ENCODE peak calls at places on chromosomes 16 and 17, in six cellular contexts. P, L, Q, J, C and E are unnamed samples. For H3K4me1, the result is how much of the 10 kb centered on the place peaks cover.

GRCh38 chr17:13460646-13461045 is 141.1 kb downstream of the HS3ST3A1 start:
- DNase-seq in P (no peak), L (no peak), Q (no peak), J (peak), C (no peak), E (no peak)

GRCh38 chr16:53159781-53160436 is 105.1 kb downstream of the CHD9 start:
- DNase-seq in P (peak), L (no peak), Q (no peak), J (peak), C (peak), E (no peak)

GRCh38 chr16:3951861-3952332 is 71.4 kb upstream of the CREBBP start:
- DNase-seq in P (no peak), L (no peak), Q (no peak), J (peak), C (no peak), E (no peak)

GRCh38 chr16:10386517-10387377 is 886 bp downstream of the ATF7IP2 start:
- DNase-seq in P (no peak), L (no peak), Q (no peak), J (peak), C (peak), E (no peak)

GRCh38 chr17:34154916-34155730 is 100.0 kb upstream of the CCL2 start:
- DNase-seq in P (peak), L (no peak), Q (no peak), J (no peak), C (no peak), E (no peak)

GRCh38 chr16:88195021-88195581 is 187.7 kb upstream of the ZNF469 start:
- DNase-seq in P (no peak), L (no peak), Q (no peak), J (no peak), C (peak), E (no peak)

GRCh38 chr16:88669986-88670385 is 7.1 kb upstream of the MVD start:
- DNase-seq in P (no peak), L (no peak), Q (no peak), J (no peak), C (no peak), E (no peak)

GRCh38 chr17:48215583-48216139 is 108.1 kb downstream of the SNX11 start:
- DNase-seq in P (peak), L (no peak), Q (no peak), J (peak), C (peak), E (no peak)

GRCh38 chr17:16873654-16874035 is 98.3 kb downstream of the TNFRSF13B start:
- DNase-seq in P (no peak), L (no peak), Q (no peak), J (no peak), C (no peak), E (no peak)

GRCh38 chr17:16870253-16871245 is 101.4 kb downstream of the TNFRSF13B start:
- DNase-seq in P (no peak), L (no peak), Q (no peak), J (no peak), C (no peak), E (no peak)

GRCh38 chr17:16875662-16876061 is 96.3 kb downstream of the TNFRSF13B start:
- DNase-seq in P (no peak), L (no peak), Q (no peak), J (peak), C (no peak), E (no peak)

GRCh38 chr17:16872351-16872751 is 99.6 kb downstream of the TNFRSF13B start:
- DNase-seq in P (no peak), L (no peak), Q (no peak), J (peak), C (no peak), E (no peak)

GRCh38 chr17:16872836-16873653 is 98.9 kb downstream of the TNFRSF13B start:
- DNase-seq in P (peak), L (peak), Q (no peak), J (peak), C (peak), E (peak)
- H3K4me1 ChIP-seq in P (under half), L (under half), Q (under half), J (under half), C (under half), E (under half)

GRCh38 chr16:7332611-7333010 is at the start of gene RBFOX1:
- DNase-seq in P (no peak), L (no peak), Q (no peak), J (no peak), C (no peak), E (no peak)
- H3K27ac ChIP-seq in P (no peak), L (no peak), Q (no peak), J (peak), C (peak), E (peak)

DNA sequence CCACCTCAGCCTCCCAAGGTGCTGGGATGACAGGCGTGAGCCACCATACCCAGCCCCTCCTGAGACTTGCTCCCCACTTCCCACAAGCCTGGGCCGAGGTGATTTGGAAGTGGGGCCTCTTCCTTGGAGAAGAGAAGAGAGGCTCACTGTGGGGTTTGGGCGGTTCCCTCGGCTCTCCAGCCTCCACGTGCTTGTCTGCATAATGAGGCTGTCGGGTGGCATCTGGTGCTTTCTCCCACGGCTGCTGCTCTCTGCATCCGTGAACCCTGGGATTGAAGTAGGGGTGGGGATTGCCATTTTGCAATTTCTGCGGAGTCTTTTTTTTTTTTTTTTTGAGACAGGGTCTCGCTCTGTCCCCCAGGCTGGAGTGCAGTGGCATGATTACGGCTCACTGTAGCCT is 101.4 kb downstream of the RAP1GAP2 start:
- DNase-seq in P (no peak), L (peak), Q (no peak), J (no peak), C (no peak), E (no peak)
- H3K4me3 ChIP-seq in P (no peak), L (no peak), Q (no peak), J (no peak), C (no peak), E (no peak)

DNA sequence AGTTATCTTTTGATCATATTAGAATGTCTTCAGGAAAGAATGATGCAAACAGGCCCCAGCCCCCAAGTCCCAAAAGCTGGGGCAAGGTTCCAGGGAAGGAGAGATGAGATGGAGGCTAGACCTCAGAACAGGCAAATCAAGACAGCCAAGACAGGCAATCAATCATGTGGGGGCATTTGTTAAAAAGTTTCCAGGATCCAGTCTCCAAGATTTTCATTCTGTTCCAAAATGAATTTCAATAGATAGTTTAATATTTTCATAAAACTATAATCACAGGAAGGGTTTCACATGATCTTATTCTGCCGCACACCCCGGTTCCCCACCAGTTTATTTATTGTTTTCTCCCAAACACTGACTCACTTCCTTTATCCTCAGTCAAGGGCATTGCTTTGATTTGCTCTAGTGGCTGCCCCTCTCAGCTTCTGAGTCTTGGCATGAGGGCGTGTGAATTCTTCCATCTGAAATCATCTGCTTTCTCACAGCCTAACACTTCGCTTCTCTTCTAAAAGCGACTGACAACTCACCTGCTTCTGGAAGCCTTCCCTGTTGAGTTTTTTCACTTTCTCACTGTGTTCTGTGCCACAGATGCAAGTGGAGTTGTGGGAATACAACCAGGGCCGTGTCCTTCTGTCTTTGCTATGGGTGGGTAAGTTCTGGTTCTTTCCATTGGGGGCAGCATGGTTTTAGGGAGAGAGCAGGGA is 12.2 kb upstream of the TERF2 start:
- DNase-seq in P (peak), L (peak), Q (no peak), J (peak), C (peak), E (peak)
- H3K4me1 ChIP-seq in P (under half), L (under half), Q (under half), J (under half), C (under half), E (half or more)

DNA sequence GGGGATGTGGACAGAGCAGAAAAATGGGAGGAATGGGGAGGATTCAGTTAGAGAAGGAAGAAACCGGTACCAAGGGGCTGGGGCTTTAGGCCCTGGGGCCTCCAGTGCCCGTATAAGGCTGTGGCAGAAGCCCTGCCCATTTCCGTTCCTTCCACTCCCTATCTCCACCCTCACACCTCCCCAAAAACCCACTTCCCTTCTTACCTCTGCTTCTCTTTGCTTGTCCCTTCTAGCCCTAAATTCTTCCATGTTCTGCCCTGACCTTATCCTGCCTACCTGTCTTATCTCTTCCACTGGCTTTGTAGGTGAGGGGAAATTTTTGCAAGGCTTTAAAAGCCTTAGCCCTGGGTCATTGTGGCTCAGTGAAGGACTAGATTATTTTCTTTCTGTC is 4.1 kb downstream of the RNF167 start:
- DNase-seq in P (peak), L (no peak), Q (no peak), J (no peak), C (no peak), E (no peak)
- H3K27ac ChIP-seq in P (peak), L (peak), Q (peak), J (peak), C (peak), E (peak)